ENCODE peak calls at places on chromosomes 3 and 15, in six cellular contexts. D is PC-3, A is hepatocyte, E is GM23248, B is HCT116, C is neural progenitor cell. Z is an unnamed sample.

GRCh38 chr3:160564949-160565441 is 376 bp downstream of the KPNA4 start:
- DNase-seq in D (peak), B (peak), C (peak), E (peak), A (peak), Z (peak)

GRCh38 chr3:112362221-112362620 is 29.3 kb downstream of the CD200 start:
- DNase-seq in A (no peak), C (no peak), D (no peak), B (no peak), E (no peak), Z (no peak)

GRCh38 chr3:195197764-195198423 is 73.1 kb downstream of the XXYLT1 start:
- DNase-seq in B (peak), E (peak), D (peak), C (no peak), A (no peak), Z (no peak)

GRCh38 chr3:129132097-129132866 is 10.7 kb upstream of the RAB43 start:
- DNase-seq in A (no peak), E (no peak), D (no peak), B (no peak), C (no peak), Z (no peak)

GRCh38 chr3:23017800-23018199 is 185.3 kb upstream of the UBE2E2 start:
- DNase-seq in A (peak), D (peak), C (no peak), B (no peak), E (peak), Z (no peak)

GRCh38 chr3:193552911-193553310 is 1.8 kb downstream of the ATP13A4 start:
- DNase-seq in A (no peak), D (no peak), E (no peak), C (no peak), B (no peak), Z (no peak)

GRCh38 chr15:70451861-70452653 is 311.3 kb downstream of the UACA start:
- DNase-seq in D (no peak), E (no peak), C (peak), B (no peak), A (no peak), Z (no peak)

GRCh38 chr3:58161435-58162398 is 49.1 kb downstream of the DNASE1L3 start:
- DNase-seq in B (peak), A (peak), E (peak), D (peak), C (no peak), Z (no peak)

GRCh38 chr3:89256395-89256794 is 149.0 kb downstream of the EPHA3 start:
- DNase-seq in E (no peak), B (no peak), D (no peak), A (no peak), C (no peak), Z (no peak)

GRCh38 chr15:95464091-95464888 is 866.2 kb upstream of the NR2F2 start:
- DNase-seq in A (no peak), D (no peak), C (no peak), B (no peak), E (no peak), Z (no peak)

GRCh38 chr3:30458376-30458775 is 148.0 kb upstream of the TGFBR2 start:
- DNase-seq in C (no peak), A (no peak), E (no peak), D (no peak), B (no peak), Z (no peak)

GRCh38 chr3:134536760-134537159 is 50.9 kb downstream of the CEP63 start:
- DNase-seq in C (no peak), D (no peak), A (no peak), E (no peak), B (no peak), Z (no peak)

GRCh38 chr3:124883766-124884473 is 3.2 kb downstream of the ITGB5 start:
- DNase-seq in E (peak), B (no peak), A (no peak), D (peak), C (peak), Z (no peak)

GRCh38 chr15:63474810-63475316 is 29.5 kb upstream of the USP3 start:
- DNase-seq in E (peak), C (no peak), D (peak), B (no peak), A (no peak), Z (peak)

GRCh38 chr3:59772416-59773408 is 722.9 kb upstream of the CFAP20DC start:
- DNase-seq in D (no peak), C (no peak), A (no peak), B (no peak), E (no peak), Z (no peak)

GRCh38 chr15:64096486-64097431 is 977 bp downstream of the SNX1 start:
- DNase-seq in E (peak), D (peak), A (peak), C (peak), B (no peak), Z (peak)

GRCh38 chr3:33467786-33468185 is 27.6 kb upstream of the UBP1 start:
- DNase-seq in A (no peak), E (no peak), C (no peak), D (no peak), B (no peak), Z (no peak)

GRCh38 chr15:81754078-81754477 is 291.7 kb downstream of the MEX3B start:
- DNase-seq in D (no peak), A (no peak), C (no peak), E (no peak), B (no peak), Z (no peak)

GRCh38 chr3:70110066-70110465 is 110.5 kb downstream of the SAMMSON start:
- DNase-seq in D (no peak), C (no peak), E (no peak), B (no peak), A (no peak), Z (no peak)

GRCh38 chr3:51721062-51721745 is 14.3 kb downstream of the GRM2 start:
- DNase-seq in E (no peak), A (no peak), D (no peak), C (no peak), B (no peak), Z (peak)

GRCh38 chr3:189262746-189263145 is 91.0 kb downstream of the TPRG1 start:
- DNase-seq in B (no peak), E (no peak), D (no peak), C (no peak), A (peak), Z (no peak)

GRCh38 chr3:173789530-173789929 is 392.0 kb downstream of the NLGN1 start:
- DNase-seq in D (peak), A (peak), B (no peak), E (peak), C (no peak), Z (no peak)

GRCh38 chr3:113275876-113276580 is 64.7 kb downstream of the BOC start:
- DNase-seq in E (peak), A (no peak), B (no peak), C (peak), D (peak), Z (peak)

GRCh38 chr3:105606052-105606451 is 239.3 kb downstream of the ALCAM start:
- DNase-seq in C (no peak), E (peak), A (no peak), B (no peak), D (peak), Z (no peak)

GRCh38 chr3:160981217-160981938 is 123.8 kb downstream of the B3GALNT1 start:
- DNase-seq in C (no peak), D (no peak), A (no peak), B (no peak), E (no peak), Z (peak)

GRCh38 chr15:100721758-100722550 is 119.6 kb downstream of the ASB7 start:
- DNase-seq in B (peak), C (no peak), D (peak), A (peak), E (peak), Z (no peak)

GRCh38 chr3:123027292-123028232 is at the start of gene SEMA5B:
- DNase-seq in A (peak), E (peak), B (no peak), C (peak), D (peak), Z (no peak)

GRCh38 chr15:47411733-47412530 is 305.4 kb upstream of the SEMA6D start:
- DNase-seq in D (no peak), C (no peak), A (no peak), B (no peak), E (no peak), Z (no peak)

GRCh38 chr15:47414207-47414606 is 303.1 kb upstream of the SEMA6D start:
- DNase-seq in D (no peak), A (no peak), B (no peak), C (no peak), E (no peak), Z (no peak)

GRCh38 chr15:47415539-47415971 is 301.8 kb upstream of the SEMA6D start:
- DNase-seq in D (no peak), E (peak), A (no peak), C (no peak), B (no peak), Z (no peak)

GRCh38 chr15:47410243-47410642 is 307.1 kb upstream of the SEMA6D start:
- DNase-seq in B (no peak), E (no peak), A (no peak), D (no peak), C (no peak), Z (no peak)

DNA sequence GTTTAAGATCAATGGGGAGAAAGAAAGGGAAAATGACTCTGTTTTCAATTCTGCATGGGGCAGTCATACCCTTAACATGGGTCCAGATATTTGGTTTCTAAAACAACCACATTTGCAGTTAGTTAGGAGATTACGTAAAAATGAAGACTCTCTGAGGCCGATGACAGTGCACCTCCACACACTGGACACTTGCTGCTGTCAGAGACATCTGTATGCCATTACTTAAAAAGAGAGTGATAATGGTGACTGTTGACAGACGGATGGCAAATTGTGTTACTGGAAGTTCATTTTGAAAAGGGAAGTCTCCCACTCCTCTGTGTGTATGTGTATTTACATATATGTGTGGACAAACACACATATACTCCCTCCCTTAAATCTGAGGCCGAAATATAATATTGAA is 304.5 kb upstream of the SEMA6D start:
- DNase-seq in B (no peak), C (no peak), E (no peak), A (no peak), D (no peak), Z (no peak)
- TF ChIP-seq EZH2phosphoT487 in B (no peak), C (no peak), E (no peak), A (no peak), D (no peak), Z (no peak)

GRCh38 chr15:26037369-26037768 is 174.2 kb upstream of the ATP10A start:
- DNase-seq in C (no peak), E (peak), D (peak), B (no peak), A (no peak), Z (no peak)
- TF ChIP-seq EZH2phosphoT487 in C (no peak), E (no peak), D (no peak), B (no peak), A (no peak), Z (no peak)

GRCh38 chr15:79172032-79172481 is 81.5 kb upstream of the RASGRF1 start:
- DNase-seq in D (no peak), A (no peak), E (no peak), C (peak), B (no peak), Z (no peak)

GRCh38 chr15:79179597-79179996 is 89.0 kb upstream of the RASGRF1 start:
- DNase-seq in B (no peak), A (no peak), C (no peak), E (no peak), D (no peak), Z (no peak)

GRCh38 chr15:79172801-79173460 is 82.4 kb upstream of the RASGRF1 start:
- DNase-seq in A (no peak), C (no peak), D (no peak), E (no peak), B (no peak), Z (no peak)

GRCh38 chr15:79179108-79179561 is 88.6 kb upstream of the RASGRF1 start:
- DNase-seq in D (peak), B (no peak), C (no peak), A (peak), E (no peak), Z (no peak)

GRCh38 chr15:79176151-79176550 is 85.6 kb upstream of the RASGRF1 start:
- DNase-seq in E (no peak), B (no peak), C (no peak), A (no peak), D (no peak), Z (no peak)
- TF ChIP-seq EZH2phosphoT487 in E (no peak), B (no peak), C (no peak), A (no peak), D (no peak), Z (no peak)

DNA sequence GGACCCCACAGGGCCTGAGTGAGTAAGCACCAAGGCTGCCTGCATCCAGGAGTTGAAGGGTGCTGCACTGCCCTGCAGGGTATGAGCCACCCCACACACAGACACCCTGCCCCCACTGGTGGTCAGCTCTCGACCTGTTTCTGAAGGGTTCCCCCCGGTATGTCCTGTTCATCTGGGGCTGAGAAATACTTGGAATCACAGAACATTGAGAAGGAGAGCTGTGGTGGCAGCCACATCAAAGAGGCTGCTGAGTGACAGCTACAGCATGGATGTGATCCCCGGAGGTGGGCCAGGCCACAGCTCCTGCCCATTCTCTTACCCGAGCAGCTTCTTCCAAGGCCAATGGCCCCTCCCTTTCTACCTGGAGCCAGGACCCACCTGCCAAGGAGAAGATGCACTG is 66.4 kb upstream of the PLXNA1 start:
- DNase-seq in B (no peak), D (no peak), A (no peak), E (no peak), C (no peak), Z (no peak)
- TF ChIP-seq EZH2phosphoT487 in B (no peak), D (no peak), A (no peak), E (no peak), C (no peak), Z (no peak)

Z was measured in OCI-LY7.